ENCODE peak calls at places on chromosomes 13 and 19, in nine cellular contexts. X is iris pigment epithelial cell; Q is GM04504; M is activated CD4-positive, alpha-beta T cell treated with anti-CD3 and anti-CD28 coated beads for 36 hours; F is dorsolateral prefrontal cortex; K is cardiac fibroblast; D is stimulated activated CD8-positive, alpha-beta memory T cell treated with anti-CD3 and anti-CD28 coated beads, Interleukin-12 subunit alpha, Interleukin-12 subunit beta, amount 100 ng/mL, for 1 hour; B is psoas muscle; A is NCI-H1436. J is an unnamed sample.

GRCh38 chr13:30639671-30640070 is 22.0 kb downstream of the USPL1 start:
- DNase-seq in K (peak), M (no peak), Q (no peak), D (no peak), A (no peak), F (no peak), B (no peak), X (no peak), J (no peak)

GRCh38 chr19:42088471-42089190 is 12.7 kb downstream of the ZNF574 start:
- DNase-seq in A (no peak), F (no peak), Q (peak), X (peak), B (no peak), K (peak), D (no peak), M (no peak), J (no peak)

GRCh38 chr19:3062165-3063105 is at the start of gene TLE5:
- DNase-seq in A (peak), K (peak), B (peak), D (peak), M (peak), X (peak), Q (no peak), F (peak), J (peak)

GRCh38 chr13:34886476-34886875 is 55.6 kb upstream of the NBEA start:
- DNase-seq in M (no peak), Q (peak), X (no peak), F (no peak), D (no peak), K (no peak), A (no peak), B (no peak), J (no peak)

GRCh38 chr13:99062593-99062992 is 84.7 kb upstream of the DOCK9 start:
- DNase-seq in F (no peak), Q (no peak), K (peak), M (no peak), D (no peak), A (no peak), X (peak), B (peak), J (no peak)

GRCh38 chr13:97043302-97043701 is 49.0 kb upstream of the OXGR1 start:
- DNase-seq in B (no peak), Q (peak), M (no peak), A (no peak), D (no peak), X (peak), F (no peak), K (peak), J (no peak)

GRCh38 chr13:40460116-40460515 is 206.3 kb downstream of the FOXO1 start:
- DNase-seq in A (no peak), B (no peak), X (no peak), D (no peak), K (no peak), Q (peak), M (no peak), F (no peak), J (no peak)

GRCh38 chr19:41801682-41802317 is 5.4 kb downstream of the CEACAM3 start:
- DNase-seq in Q (no peak), X (no peak), K (no peak), B (no peak), A (no peak), D (no peak), M (no peak), F (no peak), J (no peak)

GRCh38 chr13:31227063-31227462 is 27.3 kb downstream of the B3GLCT start:
- DNase-seq in F (no peak), A (no peak), X (peak), D (no peak), K (peak), Q (no peak), M (no peak), B (no peak), J (no peak)

GRCh38 chr13:37149380-37149779 is 43.9 kb upstream of the CSNK1A1L start:
- DNase-seq in M (no peak), K (no peak), A (no peak), X (no peak), D (no peak), F (no peak), B (no peak), Q (no peak), J (no peak)

GRCh38 chr19:1935484-1936208 is 5.3 kb upstream of the CSNK1G2 start:
- DNase-seq in K (peak), A (no peak), B (peak), D (no peak), M (peak), X (peak), F (peak), Q (no peak), J (no peak)

GRCh38 chr19:2097330-2098327 is 914 bp downstream of the IZUMO4 start:
- DNase-seq in B (no peak), A (no peak), Q (no peak), X (no peak), D (no peak), F (no peak), K (no peak), M (peak), J (peak)

J was measured in effector CD8-positive, alpha-beta T cell.